ENCODE peak calls at places on chromosomes 16 and 17, in four cellular contexts. One of them, this sample, is unnamed.

GRCh38 chr16:9969580-9969979 is 212.6 kb downstream of the GRIN2A start:
- DNase-seq in A549: no peak
- DNase-seq in Peyer's patch: no peak
- DNase-seq in right lobe of liver: no peak
- DNase-seq in this sample: no peak

GRCh38 chr16:19003935-19004334 is 20.2 kb downstream of the TMC7 start:
- DNase-seq in A549: no peak
- DNase-seq in Peyer's patch: no peak
- DNase-seq in right lobe of liver: no peak
- DNase-seq in this sample: no peak

GRCh38 chr17:59561042-59561441 is 4.4 kb upstream of the DHX40 start:
- DNase-seq in A549: peak
- DNase-seq in Peyer's patch: no peak
- DNase-seq in right lobe of liver: no peak
- DNase-seq in this sample: no peak

GRCh38 chr16:69397821-69398521 is 12.2 kb upstream of the TERF2 start:
- DNase-seq in A549: peak
- DNase-seq in Peyer's patch: no peak
- DNase-seq in right lobe of liver: peak
- DNase-seq in this sample: no peak

GRCh38 chr17:80544655-80545498 is at the start of gene RPTOR:
- DNase-seq in A549: peak
- DNase-seq in Peyer's patch: peak
- DNase-seq in right lobe of liver: peak
- DNase-seq in this sample: peak

GRCh38 chr16:11570258-11570657 is 16.5 kb downstream of the LITAF start:
- DNase-seq in A549: no peak
- DNase-seq in Peyer's patch: no peak
- DNase-seq in right lobe of liver: no peak
- DNase-seq in this sample: no peak

GRCh38 chr16:71347146-71347545 is 11.4 kb upstream of the CALB2 start:
- DNase-seq in A549: no peak
- DNase-seq in Peyer's patch: no peak
- DNase-seq in right lobe of liver: no peak
- DNase-seq in this sample: no peak

GRCh38 chr17:59668816-59669215 is 38.4 kb downstream of the PTRH2 start:
- DNase-seq in A549: peak
- DNase-seq in Peyer's patch: no peak
- DNase-seq in right lobe of liver: no peak
- DNase-seq in this sample: no peak

DNA sequence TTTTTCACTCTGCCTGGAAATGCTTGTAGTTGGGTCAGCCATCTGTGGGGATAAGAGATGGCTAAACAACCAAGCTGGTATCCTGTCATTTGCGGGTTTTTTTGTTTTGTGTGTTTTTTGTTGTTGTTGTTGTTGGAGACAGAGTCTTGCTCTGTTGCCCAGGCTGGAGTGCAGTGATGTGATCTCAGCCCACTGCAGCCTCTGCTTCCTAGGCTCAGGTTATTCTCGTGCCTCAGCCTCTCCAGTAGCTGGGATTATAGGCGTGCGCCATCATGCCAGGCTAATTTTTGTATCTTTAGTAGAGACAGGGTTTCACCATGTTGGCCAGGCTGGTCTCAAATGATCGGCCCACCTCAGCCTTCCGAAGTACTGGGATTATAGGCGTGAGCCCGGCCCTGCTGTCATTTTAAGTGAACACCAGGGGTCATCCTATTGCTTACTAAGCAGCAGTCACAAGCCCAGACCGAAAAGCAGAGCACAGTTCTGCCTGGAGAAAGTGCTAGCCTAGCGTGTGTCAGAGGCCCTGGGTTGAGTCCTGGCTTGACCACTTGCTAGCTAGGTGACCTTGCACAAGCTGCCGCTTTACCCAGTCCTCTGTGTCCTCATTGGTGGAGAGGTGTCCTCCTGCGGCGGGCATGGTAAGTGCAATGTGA is 4.6 kb downstream of the SMCR8 start:
- DNase-seq in A549: peak
- DNase-seq in Peyer's patch: no peak
- DNase-seq in right lobe of liver: no peak
- DNase-seq in this sample: peak
- TF ChIP-seq CTCF in A549: peak
- TF ChIP-seq CTCF in Peyer's patch: peak
- TF ChIP-seq CTCF in right lobe of liver: peak
- TF ChIP-seq CTCF in this sample: no peak

GRCh38 chr17:68320311-68320865 is 29.1 kb downstream of the ARSG start:
- DNase-seq in A549: no peak
- DNase-seq in Peyer's patch: no peak
- DNase-seq in right lobe of liver: no peak
- DNase-seq in this sample: no peak
- H3K27ac ChIP-seq in A549: no peak
- H3K27ac ChIP-seq in Peyer's patch: no peak
- H3K27ac ChIP-seq in right lobe of liver: no peak
- H3K27ac ChIP-seq in this sample: no peak

DNA sequence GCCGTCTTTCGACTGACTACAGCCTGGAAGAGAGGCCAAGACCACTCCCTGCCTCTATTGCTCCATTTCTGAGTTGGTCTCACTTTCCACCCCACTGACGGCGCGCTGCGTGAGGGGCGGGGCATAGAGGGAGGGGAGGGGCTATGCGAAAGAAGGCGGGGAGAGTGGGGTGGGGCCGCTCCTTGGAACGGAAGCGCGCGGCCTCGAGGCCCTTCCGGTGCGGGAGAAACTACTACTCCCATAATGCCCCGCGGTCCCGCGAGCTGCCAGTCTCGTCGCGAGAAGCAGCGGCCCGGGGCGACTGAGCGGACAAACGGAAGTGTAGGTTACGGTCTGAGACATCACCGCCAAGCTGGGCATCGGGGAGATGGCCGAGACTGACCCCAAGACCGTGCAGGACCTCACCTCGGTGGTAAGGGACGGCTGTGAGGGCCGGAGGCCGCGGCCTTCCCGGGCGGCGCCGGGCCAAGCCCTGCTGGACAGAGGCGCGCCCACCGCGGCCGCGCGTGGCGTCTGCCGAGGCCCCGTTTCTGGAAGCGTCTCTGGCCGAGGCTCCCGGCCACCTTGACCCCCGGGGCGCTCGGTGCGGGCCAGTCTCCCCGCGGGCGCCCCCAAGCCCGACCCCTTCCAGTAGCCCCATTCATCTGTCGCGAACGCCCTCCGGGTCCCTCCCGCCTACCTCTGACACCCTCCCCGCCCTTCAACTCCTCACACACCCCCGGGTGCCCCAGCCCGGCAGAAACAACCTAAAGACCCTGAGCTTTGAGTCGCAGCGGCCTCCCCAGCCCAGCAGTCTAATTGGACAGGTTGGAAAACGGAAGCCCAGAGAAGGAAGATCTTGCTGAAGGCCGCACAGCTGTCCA is at the start of gene HSBP1:
- DNase-seq in A549: peak
- DNase-seq in Peyer's patch: peak
- DNase-seq in right lobe of liver: peak
- DNase-seq in this sample: peak
- TF ChIP-seq POLR2A in A549: peak
- TF ChIP-seq POLR2A in Peyer's patch: peak
- TF ChIP-seq POLR2A in right lobe of liver: peak
- TF ChIP-seq POLR2A in this sample: peak

DNA sequence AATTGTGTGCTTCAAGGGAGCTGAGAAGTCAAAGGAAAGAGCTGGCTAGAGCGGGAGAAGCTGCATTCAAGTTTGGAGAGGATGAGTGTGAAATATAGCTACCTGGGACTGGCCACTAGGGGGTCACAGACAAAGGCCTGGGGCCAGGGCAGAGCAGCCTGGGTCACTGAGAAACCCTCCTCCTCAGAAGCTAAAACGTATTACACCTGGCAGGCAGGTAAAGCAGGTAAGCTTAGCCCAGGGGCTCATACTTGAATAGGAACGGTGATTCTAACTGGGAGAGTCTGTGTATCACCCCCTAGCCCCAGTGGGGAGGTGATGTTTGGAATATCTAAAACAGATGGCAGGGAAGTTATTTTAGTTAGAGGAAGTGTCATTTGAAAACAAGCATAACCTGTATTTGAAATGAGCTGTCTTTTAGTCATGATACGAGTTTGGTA is 6.8 kb downstream of the KRT37 start:
- DNase-seq in A549: no peak
- DNase-seq in Peyer's patch: no peak
- DNase-seq in right lobe of liver: no peak
- DNase-seq in this sample: no peak
- TF ChIP-seq CTCF in A549: peak
- TF ChIP-seq CTCF in Peyer's patch: peak
- TF ChIP-seq CTCF in right lobe of liver: no peak
- TF ChIP-seq CTCF in this sample: no peak

DNA sequence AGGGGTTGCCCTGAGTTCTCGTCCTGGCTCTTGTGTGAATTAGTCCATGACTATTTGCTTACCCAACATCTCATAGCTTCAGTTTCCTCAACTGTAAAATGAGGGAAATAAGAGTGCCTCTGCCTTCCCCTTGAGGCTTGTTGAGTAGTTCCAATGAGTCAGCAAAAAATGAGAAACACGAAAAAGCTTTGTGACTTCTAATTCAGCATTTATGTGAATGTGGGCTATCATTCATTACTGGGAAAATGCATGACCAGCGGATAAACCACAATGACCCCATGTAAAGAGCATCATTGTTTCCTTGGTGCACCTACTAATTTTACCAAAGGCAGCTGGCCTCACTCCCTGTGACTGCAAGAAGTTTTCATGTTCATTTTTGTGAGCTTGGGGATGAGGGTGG is 374.6 kb upstream of the HSBP1 start:
- DNase-seq in A549: no peak
- DNase-seq in Peyer's patch: no peak
- DNase-seq in right lobe of liver: no peak
- DNase-seq in this sample: no peak
- H3K27ac ChIP-seq in A549: no peak
- H3K27ac ChIP-seq in Peyer's patch: no peak
- H3K27ac ChIP-seq in right lobe of liver: no peak
- H3K27ac ChIP-seq in this sample: no peak

This sample was measured in sigmoid colon.